ENCODE peak calls at places on chromosomes 16 and 17, in seven cellular contexts. B, J, V, M, G, N and Q are unnamed samples.

GRCh38 chr16:84672276-84673202 is 24.2 kb downstream of the KLHL36 start:
- DNase-seq in B (peak), J (no peak), V (peak), M (peak), G (peak), N (peak), Q (peak)

GRCh38 chr17:78214016-78214705 is at the start of gene BIRC5:
- DNase-seq in B (peak), J (peak), V (peak), M (peak), G (peak), N (peak), Q (peak)

GRCh38 chr17:82198092-82198491 is 14.6 kb downstream of the CCDC57 start:
- DNase-seq in B (no peak), J (no peak), V (no peak), M (no peak), G (no peak), N (no peak), Q (no peak)

GRCh38 chr17:72344613-72345012 is 223.8 kb downstream of the SOX9 start:
- DNase-seq in B (no peak), J (no peak), V (no peak), M (no peak), G (no peak), N (no peak), Q (no peak)

GRCh38 chr17:39777534-39778365 is 40.0 kb downstream of the GRB7 start:
- DNase-seq in B (no peak), J (no peak), V (no peak), M (no peak), G (no peak), N (no peak), Q (no peak)

GRCh38 chr17:30443721-30444120 is 33.5 kb upstream of the GOSR1 start:
- DNase-seq in B (no peak), J (no peak), V (no peak), M (no peak), G (no peak), N (no peak), Q (no peak)

GRCh38 chr17:68089881-68090280 is 54.3 kb downstream of the KPNA2 start:
- DNase-seq in B (no peak), J (no peak), V (peak), M (no peak), G (no peak), N (no peak), Q (no peak)

GRCh38 chr16:81189100-81189664 is 49.3 kb upstream of the BCO1 start:
- DNase-seq in B (peak), J (peak), V (no peak), M (peak), G (peak), N (no peak), Q (peak)

GRCh38 chr16:70660672-70661350 is 14.5 kb downstream of the IL34 start:
- DNase-seq in B (no peak), J (no peak), V (no peak), M (no peak), G (peak), N (no peak), Q (peak)

GRCh38 chr17:17412331-17412730 is 64.5 kb upstream of the MED9 start:
- DNase-seq in B (no peak), J (no peak), V (peak), M (no peak), G (peak), N (no peak), Q (no peak)

GRCh38 chr16:86064431-86065250 is 165.7 kb downstream of the IRF8 start:
- DNase-seq in B (no peak), J (no peak), V (no peak), M (no peak), G (no peak), N (no peak), Q (no peak)

GRCh38 chr16:28574925-28575324 is 21.2 kb downstream of the SGF29 start:
- DNase-seq in B (no peak), J (no peak), V (no peak), M (no peak), G (no peak), N (no peak), Q (no peak)

GRCh38 chr16:25014500-25015147 is 545 bp downstream of the ARHGAP17 start:
- DNase-seq in B (no peak), J (no peak), V (peak), M (peak), G (peak), N (no peak), Q (peak)

GRCh38 chr17:77882481-77883212 is 75.9 kb upstream of the TNRC6C start:
- DNase-seq in B (no peak), J (no peak), V (peak), M (no peak), G (peak), N (no peak), Q (no peak)

GRCh38 chr16:66660422-66661209 is 35.9 kb downstream of the CMTM4 start:
- DNase-seq in B (peak), J (no peak), V (peak), M (no peak), G (peak), N (peak), Q (peak)

GRCh38 chr16:84303023-84303422 is 8.3 kb downstream of the WFDC1 start:
- DNase-seq in B (no peak), J (no peak), V (no peak), M (no peak), G (peak), N (no peak), Q (no peak)

GRCh38 chr16:1821861-1822611 is 4.6 kb downstream of the HAGH start:
- DNase-seq in B (no peak), J (no peak), V (no peak), M (no peak), G (no peak), N (no peak), Q (no peak)

GRCh38 chr16:69799601-69800000 is 37.5 kb downstream of the WWP2 start:
- DNase-seq in B (no peak), J (no peak), V (no peak), M (no peak), G (no peak), N (no peak), Q (no peak)

GRCh38 chr16:28975158-28975603 is 603 bp downstream of the SPNS1 start:
- DNase-seq in B (no peak), J (no peak), V (no peak), M (no peak), G (no peak), N (peak), Q (no peak)

GRCh38 chr17:11880714-11881113 is 116.6 kb downstream of the ZNF18 start:
- DNase-seq in B (no peak), J (no peak), V (peak), M (no peak), G (no peak), N (peak), Q (no peak)

GRCh38 chr17:57875109-57876022 is 25.5 kb upstream of the MRPS23 start:
- DNase-seq in B (peak), J (no peak), V (peak), M (peak), G (peak), N (peak), Q (peak)

DNA sequence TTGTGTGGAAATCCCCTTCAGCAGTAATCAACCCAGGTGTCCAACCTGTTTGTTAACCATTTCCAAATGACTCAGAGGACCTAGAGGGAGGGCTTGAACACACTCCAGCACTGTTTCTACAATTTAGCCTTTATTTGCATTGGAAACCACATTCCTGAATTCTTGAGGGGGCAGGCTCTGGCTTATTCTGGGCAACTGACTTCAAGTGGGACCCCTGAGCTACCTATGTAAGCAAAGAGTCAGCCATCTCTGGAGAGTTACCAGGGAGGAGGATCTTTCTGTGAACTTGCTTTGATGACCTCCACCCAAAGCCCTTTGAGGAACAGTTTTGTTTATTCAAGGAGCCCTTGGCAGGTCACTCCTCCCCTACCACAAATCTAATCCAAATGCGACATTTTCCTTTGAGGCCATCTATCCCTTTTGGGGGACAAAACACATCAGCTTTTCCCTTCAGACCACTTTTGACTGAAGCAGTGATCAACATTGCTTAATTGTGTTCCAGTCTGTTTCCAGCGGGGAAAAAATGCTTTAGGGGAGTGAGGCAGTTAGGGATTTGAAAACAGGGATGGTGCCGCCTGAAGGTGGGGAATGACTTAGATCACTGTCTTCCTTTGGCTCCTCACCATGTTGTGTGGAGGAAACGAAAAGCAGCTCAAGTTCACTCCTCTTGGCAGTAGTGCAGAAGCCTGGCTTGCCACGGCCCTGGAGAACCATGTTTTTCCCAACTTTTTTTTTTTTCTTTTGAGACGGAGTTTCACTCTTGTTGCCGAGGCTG is 46.2 kb downstream of the TUBD1 start:
- DNase-seq in B (no peak), J (peak), V (peak), M (peak), G (peak), N (no peak), Q (peak)
- TF ChIP-seq EP300 in B (no peak), J (no peak), V (peak), M (no peak), G (no peak), N (no peak), Q (no peak)

GRCh38 chr17:41665566-41666335 is 22.9 kb upstream of the EIF1 start:
- DNase-seq in B (peak), J (peak), V (peak), M (peak), G (peak), N (peak), Q (peak)
- TF ChIP-seq EP300 in B (no peak), J (no peak), V (no peak), M (no peak), G (no peak), N (no peak), Q (no peak)

GRCh38 chr16:87391324-87391949 is 699 bp upstream of the MAP1LC3B start:
- DNase-seq in B (peak), J (no peak), V (peak), M (peak), G (peak), N (no peak), Q (no peak)

GRCh38 chr16:87389245-87389644 is 2.9 kb upstream of the MAP1LC3B start:
- DNase-seq in B (no peak), J (no peak), V (no peak), M (peak), G (peak), N (no peak), Q (peak)

GRCh38 chr16:87388818-87389134 is 3.4 kb upstream of the MAP1LC3B start:
- DNase-seq in B (no peak), J (no peak), V (no peak), M (no peak), G (no peak), N (no peak), Q (no peak)

GRCh38 chr16:87390641-87391323 is 1.4 kb upstream of the MAP1LC3B start:
- DNase-seq in B (no peak), J (no peak), V (no peak), M (peak), G (peak), N (no peak), Q (peak)

GRCh38 chr16:87387942-87388817 is 4.0 kb upstream of the MAP1LC3B start:
- DNase-seq in B (peak), J (peak), V (peak), M (peak), G (peak), N (peak), Q (peak)
- TF ChIP-seq EP300 in B (peak), J (peak), V (peak), M (peak), G (peak), N (peak), Q (peak)

DNA sequence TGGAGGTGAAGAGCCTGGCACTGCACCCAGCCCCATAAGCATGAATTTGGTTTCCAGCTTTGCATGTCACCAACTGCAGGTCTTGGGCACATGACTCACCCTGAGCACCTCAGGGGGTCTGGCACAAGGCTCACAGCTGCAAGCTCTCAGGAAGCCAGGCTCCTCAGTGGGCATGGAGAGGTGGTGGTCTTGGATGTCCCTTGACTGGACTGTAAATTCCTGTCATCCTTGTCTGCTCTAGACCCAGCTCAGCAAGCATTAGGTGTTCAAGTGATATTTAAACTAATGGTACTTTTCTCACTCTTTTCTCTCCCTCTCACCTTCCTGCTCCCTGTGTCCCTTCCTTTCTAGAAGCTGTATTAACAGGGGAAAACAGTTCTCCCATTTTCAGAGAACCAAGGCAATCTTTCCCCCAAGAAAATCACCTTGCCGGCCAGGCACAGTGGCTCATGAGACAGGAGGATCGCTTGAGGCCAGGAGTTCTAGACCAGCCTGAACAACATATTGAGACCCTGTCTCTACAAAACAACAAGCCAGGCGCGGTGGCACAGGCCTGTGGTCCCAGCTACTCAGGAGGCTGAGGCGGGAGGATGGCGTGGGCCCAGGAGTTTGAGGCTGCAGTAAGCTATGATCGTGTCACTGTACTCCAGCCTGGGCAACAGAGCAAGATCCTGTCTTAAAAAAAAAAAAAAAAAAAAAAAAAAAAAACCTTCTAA is 5.1 kb upstream of the KIFC3 start:
- DNase-seq in B (no peak), J (no peak), V (peak), M (no peak), G (no peak), N (no peak), Q (no peak)
- TF ChIP-seq EP300 in B (no peak), J (no peak), V (peak), M (no peak), G (no peak), N (no peak), Q (no peak)

GRCh38 chr16:68492501-68493411 is 44.4 kb upstream of the SMPD3 start:
- DNase-seq in B (no peak), J (no peak), V (no peak), M (no peak), G (no peak), N (no peak), Q (no peak)
- TF ChIP-seq EP300 in B (no peak), J (no peak), V (no peak), M (no peak), G (no peak), N (no peak), Q (no peak)

DNA sequence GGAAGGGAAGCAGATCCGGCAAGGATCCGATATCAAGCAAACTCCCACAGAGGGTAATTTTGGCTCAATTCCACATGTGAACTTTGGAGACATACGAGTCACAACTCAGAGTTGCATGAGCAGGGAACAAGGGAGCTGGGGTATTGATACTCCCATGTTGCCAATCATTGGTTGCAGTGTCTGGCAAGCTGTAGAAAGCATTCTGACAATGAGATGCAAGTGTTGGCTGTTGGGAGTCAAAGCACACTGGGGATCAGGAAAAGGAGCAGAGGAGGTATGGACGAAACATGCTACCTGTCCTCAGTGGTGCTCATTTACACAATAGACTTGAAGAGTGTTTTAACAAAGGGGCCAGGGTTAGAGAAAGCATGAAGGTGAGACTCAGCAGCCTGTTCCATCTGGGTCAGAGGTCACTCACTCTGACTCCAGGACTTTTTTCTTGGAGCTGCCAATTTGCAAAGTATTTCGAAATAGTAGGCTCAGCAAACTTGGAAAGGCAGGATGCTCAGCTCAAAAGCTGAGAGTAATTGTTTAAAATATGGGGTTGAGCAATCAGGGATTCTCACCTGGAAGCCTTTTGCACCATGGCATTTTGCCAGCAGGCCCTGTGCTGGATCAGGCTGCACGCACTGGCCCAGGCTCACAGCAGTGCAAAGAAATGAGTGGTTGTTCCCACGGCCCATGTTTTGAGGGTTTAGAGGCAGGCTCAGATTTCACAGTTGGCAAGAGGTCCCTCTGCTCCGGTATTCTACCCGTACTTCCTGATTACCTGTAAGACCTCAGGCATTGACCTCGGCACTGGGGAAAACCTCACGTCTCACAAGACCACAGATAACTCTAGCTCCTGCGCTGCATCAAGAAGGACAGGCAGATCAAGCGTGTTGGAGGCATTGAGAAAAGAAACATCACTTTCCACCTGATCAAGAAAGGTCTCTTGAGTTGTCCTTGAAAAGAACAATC is 17.6 kb upstream of the NKD1 start:
- DNase-seq in B (no peak), J (peak), V (no peak), M (peak), G (no peak), N (no peak), Q (no peak)
- TF ChIP-seq EP300 in B (no peak), J (no peak), V (no peak), M (no peak), G (no peak), N (no peak), Q (no peak)

GRCh38 chr17:49515196-49515770 is 20.2 kb downstream of the NGFR start:
- DNase-seq in B (peak), J (no peak), V (peak), M (peak), G (peak), N (peak), Q (peak)
- TF ChIP-seq EP300 in B (peak), J (no peak), V (no peak), M (no peak), G (peak), N (no peak), Q (no peak)

DNA sequence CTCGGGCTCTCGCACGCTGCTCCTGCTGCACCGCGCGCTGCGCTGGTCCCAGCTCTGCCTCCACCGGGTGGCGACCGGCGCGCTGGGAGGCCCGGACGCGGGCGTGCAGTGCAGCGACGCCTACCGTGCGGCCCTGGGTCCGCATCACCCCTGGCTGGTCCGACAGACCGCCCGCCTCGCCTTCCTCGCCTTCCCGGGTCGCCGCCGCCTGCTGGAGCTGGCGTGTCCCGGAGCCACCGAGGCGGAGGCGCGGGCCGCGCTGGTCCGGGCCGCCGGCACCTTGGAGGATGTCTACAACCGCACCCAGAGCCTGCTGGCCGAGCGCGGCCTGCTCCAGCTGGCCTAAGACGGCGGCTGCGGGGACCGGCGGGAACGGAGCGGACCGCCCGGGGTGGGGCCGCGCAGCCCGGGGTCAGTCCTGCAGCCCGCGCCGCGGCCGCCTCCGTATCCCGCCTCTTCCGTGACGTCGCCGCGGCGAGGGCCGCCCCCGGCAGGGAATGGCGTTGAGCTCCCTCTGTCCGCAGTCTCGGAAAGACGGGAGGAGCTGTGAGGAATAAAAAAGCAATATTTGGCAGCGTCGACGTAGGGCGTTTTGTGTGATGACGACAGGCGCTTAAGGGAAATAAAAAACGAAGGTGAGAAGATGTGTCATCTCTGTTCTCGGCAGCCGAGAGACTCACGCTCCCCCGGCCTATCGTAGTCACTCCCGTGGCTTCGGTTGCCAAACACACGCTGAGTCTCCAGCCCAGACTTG is 1.4 kb downstream of the GLTPD2 start:
- DNase-seq in B (peak), J (peak), V (peak), M (peak), G (peak), N (peak), Q (peak)
- TF ChIP-seq EP300 in B (no peak), J (no peak), V (no peak), M (no peak), G (no peak), N (no peak), Q (peak)